ENCODE peak calls at places on chromosomes 12 and 14, in ten cellular contexts. One of them, this sample, is unnamed.

GRCh38 chr12:104799458-104799857 is 158.6 kb downstream of the SLC41A2 start:
- DNase-seq in IMR-90: no peak
- DNase-seq in lower leg skin: no peak
- DNase-seq in A549: no peak
- DNase-seq in stomach: no peak
- DNase-seq in uterus: no peak
- DNase-seq in endothelial cell of umbilical vein: no peak
- DNase-seq in adrenal gland: no peak
- DNase-seq in ovary: no peak
- DNase-seq in HepG2: no peak
- DNase-seq in this sample: no peak

GRCh38 chr14:73058923-73059311 is 583 bp downstream of the RBM25 start:
- DNase-seq in IMR-90: peak; percentile 14
- DNase-seq in lower leg skin: peak; percentile 88
- DNase-seq in A549: peak; percentile 39
- DNase-seq in stomach: no peak
- DNase-seq in uterus: no peak
- DNase-seq in endothelial cell of umbilical vein: peak; percentile 52
- DNase-seq in adrenal gland: peak; percentile 51
- DNase-seq in ovary: no peak
- DNase-seq in HepG2: peak; percentile 7
- DNase-seq in this sample: peak; percentile 81

GRCh38 chr12:32390572-32391219 is 8.7 kb upstream of the FGD4 start:
- DNase-seq in IMR-90: no peak
- DNase-seq in lower leg skin: no peak
- DNase-seq in A549: peak; percentile 77
- DNase-seq in stomach: peak; percentile 57
- DNase-seq in uterus: no peak
- DNase-seq in endothelial cell of umbilical vein: peak; percentile 14
- DNase-seq in adrenal gland: no peak
- DNase-seq in ovary: peak; percentile 42
- DNase-seq in HepG2: peak; percentile 53
- DNase-seq in this sample: peak; percentile 62

GRCh38 chr12:2944401-2945047 is 14.7 kb upstream of the TEAD4 start:
- DNase-seq in IMR-90: peak; percentile 19
- DNase-seq in lower leg skin: no peak
- DNase-seq in A549: peak; percentile 66
- DNase-seq in stomach: peak; percentile 72
- DNase-seq in uterus: peak; percentile 57
- DNase-seq in endothelial cell of umbilical vein: peak; percentile 51
- DNase-seq in adrenal gland: peak; percentile 48
- DNase-seq in ovary: peak; percentile 71
- DNase-seq in HepG2: peak; percentile 46
- DNase-seq in this sample: peak; percentile 69

GRCh38 chr14:74697543-74697942 is 15.3 kb downstream of the AREL1 start:
- DNase-seq in IMR-90: peak; percentile 94
- DNase-seq in lower leg skin: no peak
- DNase-seq in A549: no peak
- DNase-seq in stomach: no peak
- DNase-seq in uterus: no peak
- DNase-seq in endothelial cell of umbilical vein: no peak
- DNase-seq in adrenal gland: no peak
- DNase-seq in ovary: no peak
- DNase-seq in HepG2: no peak
- DNase-seq in this sample: no peak

GRCh38 chr12:113039911-113040425 is 16.6 kb upstream of the DTX1 start:
- DNase-seq in IMR-90: no peak
- DNase-seq in lower leg skin: no peak
- DNase-seq in A549: no peak
- DNase-seq in stomach: no peak
- DNase-seq in uterus: no peak
- DNase-seq in endothelial cell of umbilical vein: no peak
- DNase-seq in adrenal gland: no peak
- DNase-seq in ovary: no peak
- DNase-seq in HepG2: no peak
- DNase-seq in this sample: no peak

GRCh38 chr12:90366286-90366685 is 588.7 kb downstream of the CCER1 start:
- DNase-seq in IMR-90: peak; percentile 36
- DNase-seq in lower leg skin: no peak
- DNase-seq in A549: no peak
- DNase-seq in stomach: no peak
- DNase-seq in uterus: no peak
- DNase-seq in endothelial cell of umbilical vein: peak; percentile 63
- DNase-seq in adrenal gland: no peak
- DNase-seq in ovary: no peak
- DNase-seq in HepG2: no peak
- DNase-seq in this sample: no peak

GRCh38 chr12:11705010-11705409 is 55.5 kb downstream of the ETV6 start:
- DNase-seq in IMR-90: peak; percentile 97
- DNase-seq in lower leg skin: no peak
- DNase-seq in A549: peak; percentile 54
- DNase-seq in stomach: no peak
- DNase-seq in uterus: no peak
- DNase-seq in endothelial cell of umbilical vein: peak; percentile 57
- DNase-seq in adrenal gland: peak; percentile 69
- DNase-seq in ovary: peak; percentile 64
- DNase-seq in HepG2: peak; percentile 69
- DNase-seq in this sample: no peak

GRCh38 chr12:19440916-19441315 is 1.6 kb downstream of the AEBP2 start:
- DNase-seq in IMR-90: peak; percentile 40
- DNase-seq in lower leg skin: no peak
- DNase-seq in A549: no peak
- DNase-seq in stomach: no peak
- DNase-seq in uterus: no peak
- DNase-seq in endothelial cell of umbilical vein: no peak
- DNase-seq in adrenal gland: no peak
- DNase-seq in ovary: no peak
- DNase-seq in HepG2: no peak
- DNase-seq in this sample: no peak

GRCh38 chr12:19437996-19438395 is 1.3 kb upstream of the AEBP2 start:
- DNase-seq in IMR-90: no peak
- DNase-seq in lower leg skin: no peak
- DNase-seq in A549: no peak
- DNase-seq in stomach: no peak
- DNase-seq in uterus: no peak
- DNase-seq in endothelial cell of umbilical vein: no peak
- DNase-seq in adrenal gland: no peak
- DNase-seq in ovary: no peak
- DNase-seq in HepG2: no peak
- DNase-seq in this sample: no peak

GRCh38 chr12:19436931-19437330 is 2.4 kb upstream of the AEBP2 start:
- DNase-seq in IMR-90: no peak
- DNase-seq in lower leg skin: peak; percentile 18
- DNase-seq in A549: no peak
- DNase-seq in stomach: no peak
- DNase-seq in uterus: no peak
- DNase-seq in endothelial cell of umbilical vein: no peak
- DNase-seq in adrenal gland: no peak
- DNase-seq in ovary: no peak
- DNase-seq in HepG2: no peak
- DNase-seq in this sample: no peak

GRCh38 chr12:19439059-19440018 is at the start of gene AEBP2:
- DNase-seq in IMR-90: peak; percentile 95
- DNase-seq in lower leg skin: peak; percentile 98
- DNase-seq in A549: peak; percentile 96
- DNase-seq in stomach: peak; percentile 90
- DNase-seq in uterus: peak; percentile 94
- DNase-seq in endothelial cell of umbilical vein: peak; percentile 94
- DNase-seq in adrenal gland: peak; percentile 95
- DNase-seq in ovary: peak; percentile 95
- DNase-seq in HepG2: peak; percentile 80
- DNase-seq in this sample: peak; percentile 96

DNA sequence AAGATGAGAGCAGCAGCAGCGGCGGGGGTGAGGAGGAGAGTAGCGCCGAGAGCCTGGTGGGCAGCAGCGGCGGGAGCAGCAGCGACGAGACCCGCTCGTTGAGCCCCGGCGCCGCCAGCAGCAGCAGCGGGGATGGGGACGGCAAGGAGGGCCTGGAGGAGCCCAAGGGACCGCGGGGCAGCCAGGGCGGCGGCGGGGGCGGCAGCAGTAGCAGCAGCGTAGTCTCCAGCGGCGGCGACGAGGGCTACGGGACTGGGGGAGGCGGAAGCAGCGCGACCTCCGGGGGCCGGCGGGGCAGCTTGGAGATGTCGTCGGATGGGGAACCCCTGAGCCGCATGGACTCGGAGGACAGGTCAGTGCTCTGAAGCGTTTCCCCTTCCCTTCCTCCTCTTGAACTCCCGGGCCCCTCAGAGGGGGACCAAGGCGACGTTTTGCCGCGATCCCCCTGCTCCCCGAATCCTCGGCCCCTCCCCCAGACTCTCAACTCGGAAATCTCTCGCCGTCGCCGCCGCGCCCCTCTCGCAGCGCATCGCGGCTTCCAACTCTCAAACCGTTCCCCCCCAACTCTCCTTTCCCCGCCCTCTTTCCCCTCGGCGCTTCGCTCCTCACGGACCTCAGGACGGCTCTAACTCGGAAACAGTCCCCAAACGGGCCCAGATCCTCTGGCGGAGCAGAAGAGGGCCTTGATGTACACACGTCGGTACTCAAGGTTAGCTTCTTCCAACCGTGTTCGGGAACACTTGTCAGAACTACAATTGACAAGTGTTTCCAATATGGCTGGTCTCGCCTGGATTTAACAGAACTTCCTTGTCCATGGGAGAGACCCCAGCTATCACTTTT is 947 bp downstream of the AEBP2 start:
- DNase-seq in IMR-90: peak; percentile 51
- DNase-seq in lower leg skin: peak; percentile 92
- DNase-seq in A549: peak; percentile 64
- DNase-seq in stomach: peak; percentile 34
- DNase-seq in uterus: peak; percentile 59
- DNase-seq in endothelial cell of umbilical vein: peak; percentile 69
- DNase-seq in adrenal gland: peak; percentile 56
- DNase-seq in ovary: peak; percentile 68
- DNase-seq in HepG2: peak; percentile 30
- DNase-seq in this sample: peak; percentile 75
- TF ChIP-seq POLR2A in IMR-90: no peak
- TF ChIP-seq POLR2A in lower leg skin: no peak
- TF ChIP-seq POLR2A in A549: no peak
- TF ChIP-seq POLR2A in stomach: no peak
- TF ChIP-seq POLR2A in uterus: no peak
- TF ChIP-seq POLR2A in endothelial cell of umbilical vein: peak; percentile 47
- TF ChIP-seq POLR2A in adrenal gland: peak; percentile 37
- TF ChIP-seq POLR2A in ovary: no peak
- TF ChIP-seq POLR2A in HepG2: no peak
- TF ChIP-seq POLR2A in this sample: no peak

DNA sequence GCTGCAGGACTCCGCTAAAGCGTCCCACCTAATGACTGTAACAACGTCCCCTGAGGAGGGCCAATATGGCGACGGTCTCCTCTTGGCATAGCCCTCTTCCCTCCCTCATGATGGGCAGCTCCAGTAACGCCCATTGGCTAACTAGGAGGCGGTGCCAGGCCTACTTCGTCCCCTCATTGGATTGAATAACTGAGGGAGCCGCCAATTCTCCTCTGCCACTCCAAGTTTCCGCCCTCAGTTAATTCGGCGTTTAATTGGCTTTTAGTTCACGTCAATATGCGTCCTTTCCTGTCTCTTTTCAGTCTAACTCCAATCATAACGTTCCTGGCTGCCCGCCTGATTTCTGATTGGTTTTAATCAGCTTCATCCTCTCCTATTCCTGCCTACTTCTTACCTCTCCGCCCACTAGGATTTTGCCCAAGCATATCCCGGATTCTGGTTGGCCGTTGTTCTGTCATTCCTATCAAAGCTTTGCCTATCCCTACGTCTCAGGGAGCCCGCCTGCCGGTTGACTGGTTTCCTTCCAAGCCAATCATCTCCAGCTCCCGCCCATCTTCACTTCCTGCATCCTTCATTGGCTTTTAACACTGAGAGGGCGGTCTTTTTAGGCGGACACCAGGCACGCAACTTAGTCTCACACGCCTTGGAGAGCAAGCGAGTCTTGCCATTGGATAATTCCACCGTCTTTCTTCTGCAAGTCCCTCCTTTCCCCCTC is 430 bp upstream of the SP1 start:
- DNase-seq in IMR-90: peak; percentile 100
- DNase-seq in lower leg skin: peak; percentile 99
- DNase-seq in A549: peak; percentile 100
- DNase-seq in stomach: peak; percentile 100
- DNase-seq in uterus: peak; percentile 99
- DNase-seq in endothelial cell of umbilical vein: peak; percentile 100
- DNase-seq in adrenal gland: peak; percentile 100
- DNase-seq in ovary: peak; percentile 100
- DNase-seq in HepG2: peak; percentile 100
- DNase-seq in this sample: peak; percentile 100
- TF ChIP-seq POLR2A in IMR-90: peak; percentile 83
- TF ChIP-seq POLR2A in lower leg skin: peak; percentile 55
- TF ChIP-seq POLR2A in A549: peak; percentile 82
- TF ChIP-seq POLR2A in stomach: no peak
- TF ChIP-seq POLR2A in uterus: peak; percentile 96
- TF ChIP-seq POLR2A in endothelial cell of umbilical vein: peak; percentile 90
- TF ChIP-seq POLR2A in adrenal gland: peak; percentile 91
- TF ChIP-seq POLR2A in ovary: peak; percentile 96
- TF ChIP-seq POLR2A in HepG2: peak; percentile 45
- TF ChIP-seq POLR2A in this sample: peak; percentile 96

DNA sequence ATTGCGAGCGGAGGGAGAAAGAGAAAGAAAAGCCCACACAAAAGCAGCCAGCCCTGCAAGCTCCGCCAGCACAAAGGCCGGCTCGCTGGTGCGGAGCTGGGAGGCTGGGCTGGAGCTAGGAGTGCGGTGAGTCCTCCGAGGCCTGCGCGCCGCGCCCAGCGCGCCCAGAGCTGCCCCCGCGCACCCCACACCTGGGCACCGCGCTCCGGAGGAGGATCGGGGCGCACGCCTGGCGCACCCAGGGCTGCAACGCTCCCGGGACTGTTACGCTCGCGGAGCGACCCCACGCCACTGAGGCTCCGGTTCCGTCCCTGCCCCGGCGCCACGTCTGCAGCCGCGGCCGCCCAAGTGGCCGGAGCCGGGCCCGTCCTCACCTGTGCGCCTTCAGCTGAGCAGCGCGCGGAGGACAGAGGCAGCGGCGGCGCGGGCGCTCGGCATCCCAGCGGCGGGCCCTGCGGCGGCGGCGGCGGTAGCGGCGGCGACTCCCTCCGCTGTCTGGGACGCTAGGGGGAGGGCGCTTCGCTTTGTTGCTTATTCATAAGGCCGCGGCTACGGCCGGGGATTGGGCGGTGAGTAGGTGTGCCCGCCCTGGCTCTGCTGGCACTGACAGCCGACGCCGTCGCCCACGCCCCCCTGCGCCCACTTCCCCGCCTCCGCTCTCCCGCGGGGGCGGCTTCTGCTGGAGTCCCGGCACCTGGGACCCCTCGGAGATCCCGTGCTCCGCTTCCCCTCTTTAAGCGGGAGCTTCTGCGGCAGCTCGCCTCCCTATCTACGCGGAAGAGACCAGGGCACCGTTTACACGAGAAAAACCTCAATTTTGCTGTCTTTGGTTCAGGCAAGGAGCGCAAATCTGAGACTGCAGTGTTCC is at the start of gene ARMH4:
- DNase-seq in IMR-90: peak; percentile 70
- DNase-seq in lower leg skin: peak; percentile 94
- DNase-seq in A549: peak; percentile 73
- DNase-seq in stomach: peak; percentile 86
- DNase-seq in uterus: peak; percentile 77
- DNase-seq in endothelial cell of umbilical vein: peak; percentile 81
- DNase-seq in adrenal gland: peak; percentile 92
- DNase-seq in ovary: peak; percentile 83
- DNase-seq in HepG2: peak; percentile 63
- DNase-seq in this sample: peak; percentile 92
- TF ChIP-seq POLR2A in IMR-90: no peak
- TF ChIP-seq POLR2A in lower leg skin: no peak
- TF ChIP-seq POLR2A in A549: no peak
- TF ChIP-seq POLR2A in stomach: no peak
- TF ChIP-seq POLR2A in uterus: peak; percentile 93
- TF ChIP-seq POLR2A in endothelial cell of umbilical vein: no peak
- TF ChIP-seq POLR2A in adrenal gland: peak; percentile 96
- TF ChIP-seq POLR2A in ovary: peak; percentile 58
- TF ChIP-seq POLR2A in HepG2: no peak
- TF ChIP-seq POLR2A in this sample: no peak

GRCh38 chr12:56082382-56082781 is 2.4 kb downstream of the ERBB3 start:
- DNase-seq in IMR-90: no peak
- DNase-seq in lower leg skin: no peak
- DNase-seq in A549: no peak
- DNase-seq in stomach: no peak
- DNase-seq in uterus: no peak
- DNase-seq in endothelial cell of umbilical vein: no peak
- DNase-seq in adrenal gland: no peak
- DNase-seq in ovary: no peak
- DNase-seq in HepG2: no peak
- DNase-seq in this sample: no peak

GRCh38 chr12:56080556-56081138 is 682 bp downstream of the ERBB3 start:
- DNase-seq in IMR-90: no peak
- DNase-seq in lower leg skin: no peak
- DNase-seq in A549: peak; percentile 50
- DNase-seq in stomach: peak; percentile 70
- DNase-seq in uterus: no peak
- DNase-seq in endothelial cell of umbilical vein: no peak
- DNase-seq in adrenal gland: no peak
- DNase-seq in ovary: no peak
- DNase-seq in HepG2: peak; percentile 96
- DNase-seq in this sample: no peak

GRCh38 chr12:56082967-56083366 is 3.0 kb downstream of the ERBB3 start:
- DNase-seq in IMR-90: no peak
- DNase-seq in lower leg skin: no peak
- DNase-seq in A549: no peak
- DNase-seq in stomach: no peak
- DNase-seq in uterus: no peak
- DNase-seq in endothelial cell of umbilical vein: no peak
- DNase-seq in adrenal gland: no peak
- DNase-seq in ovary: no peak
- DNase-seq in HepG2: peak; percentile 48
- DNase-seq in this sample: no peak

GRCh38 chr12:56079729-56080555 is at the start of gene ERBB3:
- DNase-seq in IMR-90: peak; percentile 81
- DNase-seq in lower leg skin: peak; percentile 96
- DNase-seq in A549: peak; percentile 80
- DNase-seq in stomach: peak; percentile 89
- DNase-seq in uterus: peak; percentile 76
- DNase-seq in endothelial cell of umbilical vein: peak; percentile 77
- DNase-seq in adrenal gland: peak; percentile 88
- DNase-seq in ovary: peak; percentile 82
- DNase-seq in HepG2: peak; percentile 82
- DNase-seq in this sample: peak; percentile 85

GRCh38 chr12:56081393-56082347 is 1.7 kb downstream of the ERBB3 start:
- DNase-seq in IMR-90: no peak
- DNase-seq in lower leg skin: no peak
- DNase-seq in A549: peak; percentile 30
- DNase-seq in stomach: peak; percentile 82
- DNase-seq in uterus: no peak
- DNase-seq in endothelial cell of umbilical vein: no peak
- DNase-seq in adrenal gland: no peak
- DNase-seq in ovary: no peak
- DNase-seq in HepG2: peak; percentile 99
- DNase-seq in this sample: no peak
- TF ChIP-seq POLR2A in IMR-90: no peak
- TF ChIP-seq POLR2A in lower leg skin: no peak
- TF ChIP-seq POLR2A in A549: no peak
- TF ChIP-seq POLR2A in stomach: no peak
- TF ChIP-seq POLR2A in uterus: no peak
- TF ChIP-seq POLR2A in endothelial cell of umbilical vein: no peak
- TF ChIP-seq POLR2A in adrenal gland: no peak
- TF ChIP-seq POLR2A in ovary: no peak
- TF ChIP-seq POLR2A in HepG2: peak; percentile 79
- TF ChIP-seq POLR2A in this sample: no peak

This sample was measured in erythroblast.